ENCODE peak calls at places on chromosomes 3 and 15, in six cellular contexts. V is SK-N-SH; A is CD8-positive, alpha-beta T cell; G is cardiac fibroblast; Q is OCI-LY7; T is MM.1S. L is an unnamed sample.
A peak's percentile ranks its signal among the peaks of the same experiment; 100 is the strongest.

GRCh38 chr15:83164409-83165404 is 42.9 kb downstream of the HDGFL3 start:
- DNase-seq in V (no peak), A (no peak), G (peak; percentile 80), Q (no peak), T (no peak), L (no peak)

GRCh38 chr3:149390772-149391212 is 13.3 kb upstream of the TM4SF1 start:
- DNase-seq in V (no peak), A (no peak), G (peak; percentile 69), Q (no peak), T (no peak), L (no peak)

GRCh38 chr3:119630119-119630518 is 30.3 kb downstream of the POPDC2 start:
- DNase-seq in V (no peak), A (no peak), G (no peak), Q (no peak), T (no peak), L (no peak)

GRCh38 chr3:149386299-149386606 is 8.8 kb upstream of the TM4SF1 start:
- DNase-seq in V (no peak), A (no peak), G (no peak), Q (no peak), T (no peak), L (no peak)

GRCh38 chr3:14884665-14885064 is 62.7 kb upstream of the NR2C2 start:
- DNase-seq in V (no peak), A (peak; percentile 45), G (no peak), Q (no peak), T (no peak), L (no peak)

GRCh38 chr3:110767156-110767555 is 304.5 kb upstream of the NECTIN3 start:
- DNase-seq in V (no peak), A (no peak), G (no peak), Q (no peak), T (no peak), L (no peak)

GRCh38 chr15:50236433-50236832 is 29.1 kb downstream of the HDC start:
- DNase-seq in V (no peak), A (no peak), G (no peak), Q (no peak), T (no peak), L (no peak)

GRCh38 chr3:188196232-188196990 is 42.5 kb downstream of the LPP start:
- DNase-seq in V (no peak), A (no peak), G (peak; percentile 23), Q (no peak), T (no peak), L (no peak)

GRCh38 chr3:147381610-147382009 is 24.7 kb downstream of the ZIC4 start:
- DNase-seq in V (no peak), A (no peak), G (no peak), Q (no peak), T (no peak), L (no peak)

GRCh38 chr3:50317303-50317702 is 5.2 kb downstream of the HYAL2 start:
- DNase-seq in V (no peak), A (no peak), G (no peak), Q (no peak), T (no peak), L (no peak)

GRCh38 chr3:136326316-136326715 is 76.2 kb downstream of the PCCB start:
- DNase-seq in V (no peak), A (no peak), G (no peak), Q (no peak), T (no peak), L (no peak)

GRCh38 chr3:158105710-158106438 is at the start of gene SHOX2:
- DNase-seq in V (no peak), A (no peak), G (peak; percentile 55), Q (peak; percentile 34), T (peak; percentile 29), L (peak; percentile 69)

GRCh38 chr15:66936115-66936863 is 129.1 kb upstream of the SMAD3 start:
- DNase-seq in V (peak; percentile 55), A (no peak), G (peak; percentile 35), Q (no peak), T (no peak), L (no peak)

GRCh38 chr3:64224826-64225606 is at the start of gene PRICKLE2:
- DNase-seq in V (no peak), A (no peak), G (peak; percentile 95), Q (peak; percentile 92), T (peak; percentile 94), L (peak; percentile 88)

GRCh38 chr3:64222501-64222900 is 2.8 kb downstream of the PRICKLE2 start:
- DNase-seq in V (no peak), A (no peak), G (no peak), Q (no peak), T (no peak), L (no peak)

GRCh38 chr3:64221564-64222257 is 3.6 kb downstream of the PRICKLE2 start:
- DNase-seq in V (no peak), A (no peak), G (no peak), Q (no peak), T (no peak), L (no peak)

GRCh38 chr3:64225695-64226499 is 631 bp upstream of the PRICKLE2 start:
- DNase-seq in V (no peak), A (no peak), G (no peak), Q (no peak), T (peak; percentile 68), L (no peak)

DNA sequence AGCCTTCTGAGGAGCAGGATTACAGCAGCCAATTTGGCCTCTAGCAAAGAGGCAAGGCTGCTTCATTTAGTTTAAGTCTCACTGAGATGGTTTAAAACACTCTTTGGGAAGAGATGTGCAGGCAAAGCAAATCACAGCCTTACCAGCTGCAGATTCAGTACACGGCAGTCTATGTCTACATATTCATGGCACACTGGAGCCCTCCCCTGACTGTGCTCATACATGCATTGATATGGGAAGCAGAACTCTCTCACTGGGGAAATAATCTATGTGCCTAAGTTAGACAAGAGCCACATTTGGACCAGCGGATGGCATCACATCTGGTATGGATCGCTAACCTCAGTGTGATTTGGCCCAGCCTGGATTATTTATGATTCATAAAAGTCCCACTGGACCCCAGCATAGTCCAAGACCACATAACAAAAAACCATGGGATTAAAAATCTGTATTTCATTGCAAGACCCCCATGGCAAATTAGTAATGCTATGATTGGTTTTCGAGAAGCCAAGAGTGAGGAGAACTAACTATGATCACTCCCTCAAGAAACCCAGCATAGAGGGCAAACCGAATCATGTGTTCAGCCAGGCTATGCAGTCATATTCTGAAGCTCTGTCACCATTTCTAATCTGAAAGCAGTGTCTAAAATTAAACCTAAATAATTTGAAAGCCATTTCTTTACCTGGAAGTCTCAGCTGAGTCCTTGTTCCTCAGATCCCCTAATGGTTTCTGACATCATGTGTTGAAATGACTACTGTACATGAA is 1.3 kb downstream of the PRICKLE2 start:
- DNase-seq in V (no peak), A (no peak), G (peak; percentile 52), Q (peak; percentile 53), T (peak; percentile 82), L (no peak)
- TF ChIP-seq CTCF in V (peak; percentile 28), A (no peak), G (no peak), Q (peak; percentile 40), T (peak; percentile 57), L (no peak)

GRCh38 chr15:29942548-29942947 is 120.3 kb upstream of the TJP1 start:
- DNase-seq in V (no peak), A (no peak), G (no peak), Q (no peak), T (no peak), L (no peak)

GRCh38 chr15:29944925-29945324 is 122.7 kb upstream of the TJP1 start:
- DNase-seq in V (no peak), A (no peak), G (no peak), Q (no peak), T (no peak), L (no peak)

GRCh38 chr15:29938701-29939340 is 116.6 kb upstream of the TJP1 start:
- DNase-seq in V (no peak), A (no peak), G (no peak), Q (peak; percentile 9), T (no peak), L (no peak)

GRCh38 chr15:29939404-29939803 is 117.1 kb upstream of the TJP1 start:
- DNase-seq in V (no peak), A (no peak), G (peak; percentile 57), Q (no peak), T (no peak), L (no peak)

GRCh38 chr15:29942144-29942543 is 119.9 kb upstream of the TJP1 start:
- DNase-seq in V (peak; percentile 22), A (no peak), G (no peak), Q (no peak), T (no peak), L (no peak)
- TF ChIP-seq CTCF in V (peak; percentile 24), A (no peak), G (peak; percentile 30), Q (peak; percentile 11), T (no peak), L (peak; percentile 65)

GRCh38 chr3:69451594-69451993 is 65.7 kb upstream of the FRMD4B start:
- DNase-seq in V (peak; percentile 78), A (no peak), G (peak; percentile 8), Q (no peak), T (no peak), L (no peak)
- TF ChIP-seq CTCF in V (peak; percentile 45), A (no peak), G (peak; percentile 3), Q (peak; percentile 47), T (no peak), L (peak; percentile 16)

GRCh38 chr3:58560771-58561311 is 16.4 kb downstream of the FAM107A start:
- DNase-seq in V (no peak), A (no peak), G (peak; percentile 97), Q (peak; percentile 18), T (no peak), L (peak; percentile 87)
- TF ChIP-seq CTCF in V (peak; percentile 63), A (no peak), G (peak; percentile 61), Q (peak; percentile 62), T (no peak), L (peak; percentile 73)

L was measured in H9.